ENCODE peak calls at places on chromosome 7, in nine cellular contexts. T is EL, D is GM12891, U is endothelial cell, N is substantia nigra, Z is astrocyte of the hippocampus, F is amniotic stem cell, V is cardiac fibroblast, Q is IMR-90. W is an unnamed sample.

GRCh38 chr7:117019786-117020604 is 66.7 kb downstream of the ST7 start:
- DNase-seq in T (peak), D (no peak), U (peak), N (peak), Z (peak), F (peak), V (peak), Q (peak), W (no peak)

GRCh38 chr7:155979566-155979965 is 167.3 kb upstream of the SHH start:
- DNase-seq in T (no peak), D (no peak), U (no peak), N (no peak), Z (no peak), F (no peak), V (no peak), Q (no peak), W (no peak)

GRCh38 chr7:159158125-159158887 is 13.6 kb upstream of the VIPR2 start:
- DNase-seq in T (no peak), D (no peak), U (no peak), N (no peak), Z (no peak), F (no peak), V (no peak), Q (no peak), W (no peak)

GRCh38 chr7:11830582-11831382 is 1.2 kb downstream of the THSD7A start:
- DNase-seq in T (no peak), D (no peak), U (no peak), N (no peak), Z (peak), F (no peak), V (peak), Q (peak), W (no peak)

GRCh38 chr7:36949711-36950600 is 225.7 kb upstream of the AOAH start:
- DNase-seq in T (no peak), D (no peak), U (no peak), N (no peak), Z (no peak), F (no peak), V (peak), Q (no peak), W (no peak)

GRCh38 chr7:151339651-151340377 is 1.8 kb upstream of the NUB1 start:
- DNase-seq in T (no peak), D (no peak), U (no peak), N (no peak), Z (no peak), F (no peak), V (no peak), Q (no peak), W (no peak)

GRCh38 chr7:105352018-105352612 is 36.6 kb downstream of the SRPK2 start:
- DNase-seq in T (peak), D (peak), U (no peak), N (peak), Z (peak), F (peak), V (peak), Q (peak), W (peak)

GRCh38 chr7:51276091-51276605 is 40.5 kb downstream of the COBL start:
- DNase-seq in T (no peak), D (no peak), U (no peak), N (no peak), Z (no peak), F (no peak), V (no peak), Q (no peak), W (no peak)

GRCh38 chr7:140475747-140476333 is 3.5 kb downstream of the MKRN1 start:
- DNase-seq in T (peak), D (peak), U (peak), N (no peak), Z (peak), F (no peak), V (peak), Q (peak), W (peak)

GRCh38 chr7:23205861-23206510 is 24.1 kb downstream of the NUP42 start:
- DNase-seq in T (no peak), D (no peak), U (peak), N (no peak), Z (peak), F (no peak), V (peak), Q (no peak), W (no peak)

GRCh38 chr7:43905954-43906326 is 456 bp downstream of the URGCP start:
- DNase-seq in T (peak), D (peak), U (peak), N (no peak), Z (peak), F (no peak), V (peak), Q (peak), W (peak)

GRCh38 chr7:16814987-16815386 is 10.2 kb upstream of the AGR2 start:
- DNase-seq in T (no peak), D (no peak), U (no peak), N (no peak), Z (no peak), F (no peak), V (no peak), Q (no peak), W (no peak)

GRCh38 chr7:135774284-135774683 is 25.7 kb upstream of the FAM180A start:
- DNase-seq in T (peak), D (no peak), U (no peak), N (no peak), Z (peak), F (no peak), V (peak), Q (peak), W (no peak)

GRCh38 chr7:134724606-134725005 is 54.8 kb upstream of the CALD1 start:
- DNase-seq in T (peak), D (no peak), U (peak), N (no peak), Z (peak), F (no peak), V (peak), Q (peak), W (no peak)

GRCh38 chr7:151963895-151964870 is 7.9 kb downstream of the GALNTL5 start:
- DNase-seq in T (no peak), D (no peak), U (no peak), N (no peak), Z (no peak), F (no peak), V (no peak), Q (no peak), W (no peak)

GRCh38 chr7:131654668-131655326 is 98.4 kb upstream of the PODXL start:
- DNase-seq in T (peak), D (peak), U (peak), N (peak), Z (peak), F (no peak), V (peak), Q (peak), W (peak)

GRCh38 chr7:141076377-141076776 is 2.5 kb downstream of the TMEM178B start:
- DNase-seq in T (no peak), D (no peak), U (peak), N (no peak), Z (peak), F (no peak), V (no peak), Q (no peak), W (no peak)

GRCh38 chr7:24233386-24233785 is 50.6 kb upstream of the NPY start:
- DNase-seq in T (no peak), D (no peak), U (no peak), N (no peak), Z (peak), F (no peak), V (no peak), Q (no peak), W (no peak)

GRCh38 chr7:17010637-17011300 is 129.0 kb upstream of the AGR3 start:
- DNase-seq in T (no peak), D (no peak), U (no peak), N (no peak), Z (no peak), F (no peak), V (no peak), Q (no peak), W (no peak)

GRCh38 chr7:20298486-20298901 is 32.2 kb upstream of the ITGB8 start:
- DNase-seq in T (no peak), D (no peak), U (no peak), N (no peak), Z (peak), F (no peak), V (no peak), Q (no peak), W (no peak)

GRCh38 chr7:12158334-12159060 is 52.6 kb upstream of the TMEM106B start:
- DNase-seq in T (peak), D (no peak), U (no peak), N (no peak), Z (peak), F (peak), V (peak), Q (peak), W (no peak)

GRCh38 chr7:39667354-39667923 is 44.1 kb downstream of the RALA start:
- DNase-seq in T (no peak), D (no peak), U (no peak), N (no peak), Z (no peak), F (no peak), V (peak), Q (no peak), W (no peak)

GRCh38 chr7:5396542-5396941 is 27.1 kb downstream of the TNRC18 start:
- DNase-seq in T (peak), D (peak), U (no peak), N (no peak), Z (no peak), F (no peak), V (peak), Q (no peak), W (peak)

GRCh38 chr7:152463714-152464311 is 28.0 kb upstream of the KMT2C start:
- DNase-seq in T (peak), D (peak), U (peak), N (peak), Z (peak), F (peak), V (peak), Q (peak), W (peak)

GRCh38 chr7:477626-478220 is 41.9 kb downstream of the PDGFA start:
- DNase-seq in T (peak), D (no peak), U (no peak), N (no peak), Z (peak), F (no peak), V (no peak), Q (peak), W (no peak)

GRCh38 chr7:22277375-22277774 is 79.6 kb downstream of the RAPGEF5 start:
- DNase-seq in T (no peak), D (no peak), U (no peak), N (no peak), Z (no peak), F (no peak), V (no peak), Q (no peak), W (no peak)

GRCh38 chr7:149220534-149220933 is 18.9 kb upstream of the ZNF212 start:
- DNase-seq in T (peak), D (no peak), U (no peak), N (no peak), Z (peak), F (no peak), V (peak), Q (peak), W (no peak)

GRCh38 chr7:28722684-28723083 is 235.4 kb downstream of the TRIL start:
- DNase-seq in T (no peak), D (no peak), U (no peak), N (no peak), Z (no peak), F (no peak), V (no peak), Q (no peak), W (no peak)

GRCh38 chr7:45073843-45074737 is 14.7 kb downstream of the NACAD start:
- DNase-seq in T (no peak), D (no peak), U (no peak), N (no peak), Z (no peak), F (no peak), V (no peak), Q (no peak), W (no peak)

GRCh38 chr7:92025260-92025659 is 84.6 kb downstream of the AKAP9 start:
- DNase-seq in T (peak), D (no peak), U (no peak), N (no peak), Z (peak), F (peak), V (peak), Q (peak), W (no peak)

GRCh38 chr7:18505870-18506460 is 10.4 kb downstream of the HDAC9 start:
- DNase-seq in T (peak), D (no peak), U (no peak), N (no peak), Z (peak), F (peak), V (peak), Q (peak), W (no peak)

GRCh38 chr7:155489862-155490696 is 32.1 kb downstream of the EN2 start:
- DNase-seq in T (peak), D (no peak), U (no peak), N (no peak), Z (no peak), F (no peak), V (peak), Q (no peak), W (no peak)

GRCh38 chr7:120996333-120996982 is 7.9 kb downstream of the CPED1 start:
- DNase-seq in T (peak), D (no peak), U (no peak), N (peak), Z (peak), F (peak), V (peak), Q (peak), W (no peak)

GRCh38 chr7:151342102-151342646 is 562 bp downstream of the NUB1 start:
- DNase-seq in T (no peak), D (no peak), U (no peak), N (no peak), Z (no peak), F (no peak), V (no peak), Q (no peak), W (no peak)

GRCh38 chr7:25180946-25181345 is 47.3 kb downstream of the NPVF start:
- DNase-seq in T (no peak), D (no peak), U (no peak), N (no peak), Z (no peak), F (no peak), V (no peak), Q (no peak), W (no peak)

GRCh38 chr7:90181485-90181884 is 27.2 kb downstream of the STEAP1 start:
- DNase-seq in T (no peak), D (no peak), U (no peak), N (no peak), Z (no peak), F (no peak), V (peak), Q (no peak), W (no peak)

GRCh38 chr7:30173058-30173897 is 38.5 kb downstream of the MTURN start:
- DNase-seq in T (peak), D (no peak), U (no peak), N (peak), Z (peak), F (peak), V (peak), Q (peak), W (no peak)

GRCh38 chr7:133741703-133742102 is 385.4 kb upstream of the LRGUK start:
- DNase-seq in T (no peak), D (no peak), U (no peak), N (no peak), Z (no peak), F (no peak), V (no peak), Q (no peak), W (no peak)

GRCh38 chr7:139576179-139576973 is 52.9 kb downstream of the CLEC2L start:
- DNase-seq in T (no peak), D (no peak), U (no peak), N (no peak), Z (no peak), F (no peak), V (no peak), Q (no peak), W (no peak)

GRCh38 chr7:47664650-47665049 is 82.7 kb upstream of the TNS3 start:
- DNase-seq in T (no peak), D (no peak), U (no peak), N (no peak), Z (no peak), F (no peak), V (no peak), Q (no peak), W (no peak)

W was measured in stimulated activated naive CD8-positive, alpha-beta T cell treated with anti-CD3 and anti-CD28 coated beads, Interleukin-15, Interleukin-2, amounts not matched to agents 100 U/mL and 50 U/mL, for 24 hours.